ENCODE peak calls at places on chromosome 13, in five cellular contexts. D is GM23338, M is GM23248, P is PC-3, R is fibroblast of lung. V is an unnamed sample. For H3K4me1, the result is how much of the 10 kb centered on the place peaks cover.

GRCh38 chr13:73672492-73672891 is 461.7 kb downstream of the KLF12 start:
- DNase-seq in D (no peak), R (peak), M (no peak), P (peak), V (no peak)

GRCh38 chr13:59112375-59112774 is 1051.4 kb downstream of the DIAPH3 start:
- DNase-seq in R (peak), D (no peak), M (peak), P (peak), V (no peak)

GRCh38 chr13:109644069-109644750 is 142.2 kb downstream of the IRS2 start:
- DNase-seq in R (no peak), D (no peak), M (no peak), P (peak), V (no peak)

GRCh38 chr13:25170554-25171107 is 1.5 kb downstream of the AMER2 start:
- DNase-seq in P (no peak), R (no peak), D (peak), M (peak), V (no peak)

GRCh38 chr13:79442221-79442620 is 36.2 kb upstream of the RBM26 start:
- DNase-seq in P (no peak), M (no peak), D (no peak), R (peak), V (no peak)

GRCh38 chr13:85724554-85725432 is 74.4 kb downstream of the SLITRK6 start:
- DNase-seq in R (no peak), P (peak), M (no peak), D (no peak), V (no peak)

GRCh38 chr13:98039964-98040363 is 86.5 kb downstream of the IPO5 start:
- DNase-seq in P (no peak), R (no peak), D (peak), M (no peak), V (no peak)

GRCh38 chr13:71712988-71713653 is 153.9 kb downstream of the DACH1 start:
- DNase-seq in M (no peak), R (peak), P (no peak), D (peak), V (no peak)

DNA sequence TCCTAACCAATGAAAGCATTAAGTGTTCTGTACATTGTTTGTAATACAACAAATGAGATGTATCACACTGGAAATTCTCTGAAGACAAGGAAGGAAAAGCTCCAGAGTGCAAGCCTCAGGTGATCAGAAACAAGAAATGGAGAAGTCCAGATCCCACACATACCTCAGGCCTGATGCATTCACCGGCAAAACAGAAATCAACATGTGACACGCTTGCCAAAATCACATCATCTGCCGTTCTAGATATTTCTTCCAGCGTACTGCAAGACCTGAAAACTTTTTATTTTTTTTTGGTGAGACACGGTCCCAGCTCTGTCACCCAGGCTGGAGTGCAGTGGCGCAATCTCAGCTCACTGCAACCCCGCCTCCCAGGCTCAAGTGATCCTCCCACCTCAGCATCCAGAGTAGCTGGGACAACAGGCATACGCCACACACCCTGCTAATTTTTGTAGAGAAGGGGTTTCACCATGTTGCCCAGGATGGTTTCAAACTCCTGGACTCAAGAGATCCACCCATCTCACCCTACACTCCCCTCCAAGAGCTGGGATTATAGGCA is 48.6 kb downstream of the FOXO1 start:
- DNase-seq in R (no peak), M (no peak), P (no peak), D (no peak), V (no peak)
- H3K4me1 ChIP-seq in R (under half), M (under half), P (under half), D (half or more), V (under half)

GRCh38 chr13:91313581-91313980 is 33.9 kb upstream of the MIR17HG start:
- DNase-seq in P (no peak), D (no peak), R (no peak), M (no peak), V (no peak)

GRCh38 chr13:91312324-91312723 is 35.2 kb upstream of the MIR17HG start:
- DNase-seq in R (no peak), P (no peak), D (peak), M (no peak), V (no peak)

GRCh38 chr13:91308299-91308698 is 39.2 kb upstream of the MIR17HG start:
- DNase-seq in D (peak), P (peak), M (peak), R (no peak), V (no peak)

GRCh38 chr13:91313103-91313502 is 34.4 kb upstream of the MIR17HG start:
- DNase-seq in R (peak), M (peak), D (peak), P (peak), V (peak)

DNA sequence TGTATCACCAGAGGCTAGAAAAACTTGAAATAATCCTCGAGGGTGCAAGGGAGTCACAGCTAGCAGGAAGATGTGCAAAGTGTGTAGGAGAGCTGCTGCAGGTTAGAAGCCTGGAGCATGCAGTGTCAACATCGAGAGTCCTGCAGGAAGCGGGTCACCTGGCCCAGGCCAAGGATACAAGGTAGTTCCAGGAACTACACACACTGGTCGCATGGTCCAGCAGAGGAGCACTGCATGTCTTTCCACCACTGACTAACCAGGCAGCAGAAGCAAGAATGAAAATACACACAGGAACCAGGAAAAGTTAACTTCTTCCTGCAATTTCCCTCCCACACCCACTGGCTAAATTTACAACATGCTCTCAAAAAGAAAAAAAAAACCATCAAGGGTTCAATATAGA is 36.0 kb upstream of the MIR17HG start:
- DNase-seq in P (no peak), M (no peak), D (no peak), R (no peak), V (no peak)
- H3K4me2 ChIP-seq in P (no peak), M (no peak), D (no peak), R (no peak), V (no peak)

GRCh38 chr13:88674841-88675240 is 1003.7 kb downstream of the SLITRK5 start:
- DNase-seq in P (no peak), D (no peak), R (no peak), M (no peak), V (no peak)
- H2AFZ ChIP-seq in P (no peak), D (no peak), R (no peak), M (no peak), V (no peak)

DNA sequence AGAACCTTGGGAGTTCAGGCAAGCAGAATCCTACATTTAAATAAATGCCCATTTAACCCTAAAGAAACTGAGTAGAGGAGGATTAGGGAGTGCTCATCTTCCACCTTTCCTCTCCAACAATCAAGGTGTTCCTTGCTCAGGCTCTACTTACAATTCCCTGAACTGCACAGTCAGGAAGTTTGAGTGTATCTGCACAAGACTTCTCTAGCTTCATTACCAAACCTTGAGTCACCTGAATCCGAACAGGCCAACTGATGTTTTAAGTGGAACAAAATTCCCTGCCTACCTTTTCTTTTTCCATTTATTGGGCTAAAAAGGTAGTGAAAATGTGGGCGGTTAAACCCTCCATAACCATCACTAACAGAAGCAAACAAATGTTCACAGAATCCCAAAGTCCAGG is 78.3 kb downstream of the FOXO1 start:
- DNase-seq in M (no peak), P (no peak), D (no peak), R (no peak), V (no peak)
- H3K4me1 ChIP-seq in M (under half), P (under half), D (half or more), R (under half), V (under half)

GRCh38 chr13:100096526-100096925 is 7.6 kb downstream of the PCCA start:
- DNase-seq in R (no peak), P (no peak), D (no peak), M (no peak), V (no peak)

GRCh38 chr13:100097821-100098220 is 8.9 kb downstream of the PCCA start:
- DNase-seq in R (no peak), D (no peak), P (no peak), M (no peak), V (no peak)

GRCh38 chr13:100090861-100091260 is 2.0 kb downstream of the PCCA start:
- DNase-seq in M (no peak), D (no peak), P (no peak), R (no peak), V (no peak)

GRCh38 chr13:100098445-100099116 is 9.7 kb downstream of the PCCA start:
- DNase-seq in P (peak), D (no peak), M (no peak), R (no peak), V (no peak)

GRCh38 chr13:100095498-100095897 is 6.6 kb downstream of the PCCA start:
- DNase-seq in R (no peak), D (no peak), M (no peak), P (no peak), V (no peak)
- H3K4me2 ChIP-seq in R (no peak), D (no peak), M (no peak), P (no peak), V (no peak)

GRCh38 chr13:112894423-112894672 is 74.7 kb upstream of the MCF2L start:
- DNase-seq in R (no peak), D (no peak), P (no peak), M (no peak), V (no peak)

GRCh38 chr13:112895521-112896465 is 73.2 kb upstream of the MCF2L start:
- DNase-seq in P (no peak), D (no peak), R (no peak), M (no peak), V (no peak)

GRCh38 chr13:112894673-112895481 is 74.1 kb upstream of the MCF2L start:
- DNase-seq in M (no peak), D (peak), R (no peak), P (no peak), V (no peak)

GRCh38 chr13:112892759-112893569 is 76.0 kb upstream of the MCF2L start:
- DNase-seq in P (no peak), R (no peak), M (no peak), D (no peak), V (no peak)

GRCh38 chr13:112893570-112894422 is 75.2 kb upstream of the MCF2L start:
- DNase-seq in P (peak), D (peak), R (no peak), M (peak), V (peak)
- H2AFZ ChIP-seq in P (no peak), D (peak), R (no peak), M (no peak), V (peak)

GRCh38 chr13:21055511-21056045 is 5.8 kb downstream of the LATS2 start:
- DNase-seq in D (no peak), R (no peak), M (peak), P (no peak), V (no peak)
- H3K4me1 ChIP-seq in D (under half), R (under half), M (half or more), P (under half), V (under half)

V was measured in MM.1S.